ENCODE peak calls at places on chromosome 7, in five cellular contexts. F is activated naive CD4-positive, alpha-beta T cell treated with anti-CD3 and anti-CD28 coated beads for 36 hours; T is GM10248; M is LoVo; K is GM19239. J is an unnamed sample.

GRCh38 chr7:150449206-150449956 is 1.0 kb upstream of the GIMAP8 start:
- DNase-seq in F (no peak), T (no peak), M (no peak), K (no peak), J (no peak)

GRCh38 chr7:116727432-116728009 is 55.5 kb downstream of the MET start:
- DNase-seq in F (no peak), T (no peak), M (no peak), K (no peak), J (no peak)

GRCh38 chr7:129343099-129343700 is 91.0 kb upstream of the STRIP2 start:
- DNase-seq in F (peak), T (peak), M (peak), K (peak), J (peak)

GRCh38 chr7:117381357-117381756 is 45.9 kb downstream of the ASZ1 start:
- DNase-seq in F (no peak), T (no peak), M (no peak), K (no peak), J (no peak)

GRCh38 chr7:116952640-116953371 is 495 bp upstream of the ST7 start:
- DNase-seq in F (no peak), T (no peak), M (peak), K (no peak), J (no peak)

GRCh38 chr7:64747802-64748201 is 46.4 kb upstream of the ZNF138 start:
- DNase-seq in F (no peak), T (no peak), M (no peak), K (no peak), J (no peak)

GRCh38 chr7:157540020-157540419 is 203.2 kb downstream of the DNAJB6 start:
- DNase-seq in F (no peak), T (no peak), M (no peak), K (no peak), J (no peak)

GRCh38 chr7:92836489-92837213 is at the start of gene CDK6:
- DNase-seq in F (peak), T (peak), M (peak), K (no peak), J (no peak)

GRCh38 chr7:54969190-54969967 is 49.4 kb upstream of the EGFR start:
- DNase-seq in F (no peak), T (no peak), M (no peak), K (no peak), J (no peak)

GRCh38 chr7:51045319-51046102 is 262.8 kb upstream of the GRB10 start:
- DNase-seq in F (no peak), T (no peak), M (peak), K (no peak), J (no peak)

GRCh38 chr7:30927040-30927439 is 15.4 kb downstream of the AQP1 start:
- DNase-seq in F (no peak), T (no peak), M (no peak), K (no peak), J (no peak)

GRCh38 chr7:107958764-107959526 is 44.0 kb downstream of the LAMB1 start:
- DNase-seq in F (no peak), T (no peak), M (no peak), K (no peak), J (no peak)

GRCh38 chr7:77580762-77581350 is 43.8 kb downstream of the PTPN12 start:
- DNase-seq in F (no peak), T (no peak), M (no peak), K (no peak), J (no peak)

GRCh38 chr7:5226921-5227785 is 37.1 kb downstream of the WIPI2 start:
- DNase-seq in F (no peak), T (no peak), M (no peak), K (no peak), J (no peak)

GRCh38 chr7:156823441-156823840 is 69.5 kb downstream of the LMBR1 start:
- DNase-seq in F (no peak), T (no peak), M (no peak), K (no peak), J (no peak)

GRCh38 chr7:30285067-30285530 is 702 bp downstream of the ZNRF2 start:
- DNase-seq in F (peak), T (peak), M (peak), K (peak), J (no peak)

GRCh38 chr7:149815661-149816266 is 22.4 kb upstream of the ZNF862 start:
- DNase-seq in F (no peak), T (no peak), M (no peak), K (no peak), J (no peak)

J was measured in NCI-H460.